ENCODE peak calls at places on chromosomes 7 and 10, in four cellular contexts. One of them, this sample, is unnamed.

GRCh38 chr7:29818308-29818707 is 12.0 kb downstream of the WIPF3 start:
- DNase-seq in right atrium auricular region: no peak
- DNase-seq in epithelial cell of proximal tubule: no peak
- DNase-seq in IMR-90: no peak
- DNase-seq in this sample: no peak

GRCh38 chr7:70797109-70797514 is 334.8 kb upstream of the GALNT17 start:
- DNase-seq in right atrium auricular region: no peak
- DNase-seq in epithelial cell of proximal tubule: no peak
- DNase-seq in IMR-90: no peak
- DNase-seq in this sample: no peak

GRCh38 chr7:144834516-144835165 is 1.2 kb downstream of the TPK1 start:
- DNase-seq in right atrium auricular region: no peak
- DNase-seq in epithelial cell of proximal tubule: no peak
- DNase-seq in IMR-90: no peak
- DNase-seq in this sample: peak

GRCh38 chr7:25901658-25902057 is 250.3 kb upstream of the NFE2L3 start:
- DNase-seq in right atrium auricular region: no peak
- DNase-seq in epithelial cell of proximal tubule: no peak
- DNase-seq in IMR-90: no peak
- DNase-seq in this sample: no peak

GRCh38 chr10:11162828-11163599 is 145.3 kb downstream of the CELF2 start:
- DNase-seq in right atrium auricular region: peak
- DNase-seq in epithelial cell of proximal tubule: no peak
- DNase-seq in IMR-90: no peak
- DNase-seq in this sample: no peak

GRCh38 chr7:114264029-114264428 is 150.6 kb upstream of the FOXP2 start:
- DNase-seq in right atrium auricular region: no peak
- DNase-seq in epithelial cell of proximal tubule: no peak
- DNase-seq in IMR-90: peak
- DNase-seq in this sample: no peak

GRCh38 chr10:47136866-47137265 is 163.1 kb upstream of the GDF10 start:
- DNase-seq in right atrium auricular region: peak
- DNase-seq in epithelial cell of proximal tubule: no peak
- DNase-seq in IMR-90: peak
- DNase-seq in this sample: peak

GRCh38 chr10:97136744-97137143 is 49.0 kb downstream of the SLIT1 start:
- DNase-seq in right atrium auricular region: no peak
- DNase-seq in epithelial cell of proximal tubule: no peak
- DNase-seq in IMR-90: no peak
- DNase-seq in this sample: no peak

GRCh38 chr7:107463139-107464078 is 6.4 kb upstream of the GPR22 start:
- DNase-seq in right atrium auricular region: peak
- DNase-seq in epithelial cell of proximal tubule: peak
- DNase-seq in IMR-90: peak
- DNase-seq in this sample: peak

GRCh38 chr10:52353960-52354394 is 39.9 kb downstream of the DKK1 start:
- DNase-seq in right atrium auricular region: no peak
- DNase-seq in epithelial cell of proximal tubule: no peak
- DNase-seq in IMR-90: peak
- DNase-seq in this sample: peak

GRCh38 chr7:1705856-1706255 is 35.8 kb downstream of the ELFN1 start:
- DNase-seq in right atrium auricular region: no peak
- DNase-seq in epithelial cell of proximal tubule: no peak
- DNase-seq in IMR-90: no peak
- DNase-seq in this sample: no peak

GRCh38 chr10:124592101-124592500 is 130.5 kb downstream of the LHPP start:
- DNase-seq in right atrium auricular region: no peak
- DNase-seq in epithelial cell of proximal tubule: no peak
- DNase-seq in IMR-90: no peak
- DNase-seq in this sample: no peak

GRCh38 chr7:90272242-90272641 is 27.3 kb downstream of the CFAP69 start:
- DNase-seq in right atrium auricular region: no peak
- DNase-seq in epithelial cell of proximal tubule: no peak
- DNase-seq in IMR-90: no peak
- DNase-seq in this sample: no peak

GRCh38 chr10:109962247-109962646 is 38.9 kb upstream of the XPNPEP1 start:
- DNase-seq in right atrium auricular region: no peak
- DNase-seq in epithelial cell of proximal tubule: no peak
- DNase-seq in IMR-90: peak
- DNase-seq in this sample: peak

GRCh38 chr10:101653536-101653935 is 41.4 kb downstream of the FBXW4 start:
- DNase-seq in right atrium auricular region: no peak
- DNase-seq in epithelial cell of proximal tubule: no peak
- DNase-seq in IMR-90: no peak
- DNase-seq in this sample: no peak

GRCh38 chr10:101646369-101646768 is 48.6 kb downstream of the FBXW4 start:
- DNase-seq in right atrium auricular region: peak
- DNase-seq in epithelial cell of proximal tubule: no peak
- DNase-seq in IMR-90: no peak
- DNase-seq in this sample: no peak

GRCh38 chr10:101655581-101655980 is 39.4 kb downstream of the FBXW4 start:
- DNase-seq in right atrium auricular region: no peak
- DNase-seq in epithelial cell of proximal tubule: no peak
- DNase-seq in IMR-90: peak
- DNase-seq in this sample: peak

GRCh38 chr10:101649530-101650085 is 45.4 kb downstream of the FBXW4 start:
- DNase-seq in right atrium auricular region: no peak
- DNase-seq in epithelial cell of proximal tubule: no peak
- DNase-seq in IMR-90: no peak
- DNase-seq in this sample: no peak

DNA sequence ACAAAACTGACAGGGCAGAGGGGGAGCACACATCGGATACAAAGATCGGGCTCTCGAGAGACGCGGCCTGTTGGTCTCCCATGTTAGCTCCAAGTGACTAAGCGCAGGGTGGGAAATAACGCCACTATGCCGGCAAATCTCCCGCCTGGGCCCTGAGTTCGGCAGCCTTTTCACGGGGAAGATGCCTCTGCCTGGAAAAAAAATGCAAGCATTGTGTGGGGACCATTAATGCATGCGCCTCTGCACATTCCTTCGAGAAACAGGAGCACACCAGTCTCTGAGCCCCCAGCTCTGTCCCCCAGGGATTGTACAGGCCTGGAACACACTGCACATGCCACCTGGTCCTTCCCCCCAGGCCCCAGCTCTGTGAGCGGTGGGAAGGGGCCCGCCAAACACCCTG is 44.1 kb downstream of the FBXW4 start:
- DNase-seq in right atrium auricular region: no peak
- DNase-seq in epithelial cell of proximal tubule: no peak
- DNase-seq in IMR-90: no peak
- DNase-seq in this sample: no peak
- H3K4me3 ChIP-seq in right atrium auricular region: no peak
- H3K4me3 ChIP-seq in epithelial cell of proximal tubule: no peak
- H3K4me3 ChIP-seq in IMR-90: no peak
- H3K4me3 ChIP-seq in this sample: no peak

DNA sequence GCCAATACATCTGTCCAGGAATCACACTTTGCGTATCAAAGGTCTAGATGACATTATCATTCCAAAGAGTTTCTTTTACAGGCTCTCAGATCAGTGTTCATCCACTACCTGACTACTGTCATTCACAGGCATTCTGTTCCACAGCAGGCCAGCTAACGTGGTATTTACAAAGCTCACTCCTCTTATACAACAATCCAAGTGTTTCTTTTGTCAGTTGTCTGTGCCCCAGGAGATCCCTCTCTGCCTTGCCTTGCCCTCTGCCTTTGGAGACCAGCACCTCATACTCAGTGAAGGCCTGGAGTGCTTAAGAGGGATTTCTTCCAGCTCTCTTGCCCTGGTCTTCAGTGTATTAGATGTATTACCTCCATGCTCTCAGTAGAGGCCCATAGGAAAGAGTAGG is 34.6 kb upstream of the CC2D2B start:
- DNase-seq in right atrium auricular region: no peak
- DNase-seq in epithelial cell of proximal tubule: no peak
- DNase-seq in IMR-90: no peak
- DNase-seq in this sample: no peak
- TF ChIP-seq CTCF in right atrium auricular region: no peak
- TF ChIP-seq CTCF in epithelial cell of proximal tubule: no peak
- TF ChIP-seq CTCF in IMR-90: no peak
- TF ChIP-seq CTCF in this sample: no peak

GRCh38 chr10:129755075-129756020 is 208.7 kb downstream of the EBF3 start:
- DNase-seq in right atrium auricular region: peak
- DNase-seq in epithelial cell of proximal tubule: no peak
- DNase-seq in IMR-90: no peak
- DNase-seq in this sample: no peak

GRCh38 chr10:129759214-129760002 is 204.7 kb downstream of the EBF3 start:
- DNase-seq in right atrium auricular region: peak
- DNase-seq in epithelial cell of proximal tubule: no peak
- DNase-seq in IMR-90: no peak
- DNase-seq in this sample: no peak

GRCh38 chr10:129758591-129759021 is 205.5 kb downstream of the EBF3 start:
- DNase-seq in right atrium auricular region: peak
- DNase-seq in epithelial cell of proximal tubule: no peak
- DNase-seq in IMR-90: no peak
- DNase-seq in this sample: no peak

GRCh38 chr10:129758180-129758579 is 205.9 kb downstream of the EBF3 start:
- DNase-seq in right atrium auricular region: peak
- DNase-seq in epithelial cell of proximal tubule: no peak
- DNase-seq in IMR-90: no peak
- DNase-seq in this sample: no peak

GRCh38 chr10:129756912-129757861 is 206.9 kb downstream of the EBF3 start:
- DNase-seq in right atrium auricular region: peak
- DNase-seq in epithelial cell of proximal tubule: peak
- DNase-seq in IMR-90: no peak
- DNase-seq in this sample: peak
- H3K4me3 ChIP-seq in right atrium auricular region: no peak
- H3K4me3 ChIP-seq in epithelial cell of proximal tubule: peak
- H3K4me3 ChIP-seq in IMR-90: no peak
- H3K4me3 ChIP-seq in this sample: no peak

GRCh38 chr7:157616426-157616825 is 279.6 kb downstream of the DNAJB6 start:
- DNase-seq in right atrium auricular region: no peak
- DNase-seq in epithelial cell of proximal tubule: no peak
- DNase-seq in IMR-90: no peak
- DNase-seq in this sample: no peak
- TF ChIP-seq CTCF in right atrium auricular region: no peak
- TF ChIP-seq CTCF in epithelial cell of proximal tubule: no peak
- TF ChIP-seq CTCF in IMR-90: no peak
- TF ChIP-seq CTCF in this sample: no peak

GRCh38 chr10:92241158-92241500 is 49.7 kb downstream of the CPEB3 start:
- DNase-seq in right atrium auricular region: no peak
- DNase-seq in epithelial cell of proximal tubule: no peak
- DNase-seq in IMR-90: peak
- DNase-seq in this sample: no peak
- H3K4me3 ChIP-seq in right atrium auricular region: peak
- H3K4me3 ChIP-seq in epithelial cell of proximal tubule: peak
- H3K4me3 ChIP-seq in IMR-90: peak
- H3K4me3 ChIP-seq in this sample: peak

GRCh38 chr7:123208793-123209192 is 9.0 kb upstream of the SLC13A1 start:
- DNase-seq in right atrium auricular region: no peak
- DNase-seq in epithelial cell of proximal tubule: no peak
- DNase-seq in IMR-90: no peak
- DNase-seq in this sample: peak
- TF ChIP-seq CTCF in right atrium auricular region: peak
- TF ChIP-seq CTCF in epithelial cell of proximal tubule: peak
- TF ChIP-seq CTCF in IMR-90: no peak
- TF ChIP-seq CTCF in this sample: peak

DNA sequence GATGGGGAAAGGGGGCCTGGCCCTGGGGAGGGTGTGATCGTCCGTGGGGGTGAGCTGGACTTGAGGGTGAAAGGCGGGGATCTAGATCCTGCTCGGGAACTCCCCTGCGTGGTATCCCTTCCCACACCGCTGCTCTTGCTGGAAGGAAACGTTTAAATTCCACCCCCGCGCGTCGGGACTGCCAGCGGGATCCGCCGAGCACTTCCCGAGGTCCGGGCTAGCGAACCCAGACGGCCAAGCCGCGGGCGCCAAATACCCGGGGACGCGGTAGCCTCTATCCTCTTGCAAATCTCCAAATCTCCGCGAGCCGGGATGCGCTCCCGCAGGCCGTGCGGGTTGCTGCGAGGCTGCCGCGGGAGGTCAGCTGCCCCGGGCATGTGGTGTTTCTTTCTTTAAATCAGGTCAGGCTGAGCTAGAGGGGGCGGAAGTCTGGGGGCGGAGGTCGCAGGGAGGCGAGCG is 904 bp downstream of the NPTX2 start:
- DNase-seq in right atrium auricular region: no peak
- DNase-seq in epithelial cell of proximal tubule: no peak
- DNase-seq in IMR-90: no peak
- DNase-seq in this sample: no peak
- H3K4me3 ChIP-seq in right atrium auricular region: peak
- H3K4me3 ChIP-seq in epithelial cell of proximal tubule: no peak
- H3K4me3 ChIP-seq in IMR-90: no peak
- H3K4me3 ChIP-seq in this sample: peak

DNA sequence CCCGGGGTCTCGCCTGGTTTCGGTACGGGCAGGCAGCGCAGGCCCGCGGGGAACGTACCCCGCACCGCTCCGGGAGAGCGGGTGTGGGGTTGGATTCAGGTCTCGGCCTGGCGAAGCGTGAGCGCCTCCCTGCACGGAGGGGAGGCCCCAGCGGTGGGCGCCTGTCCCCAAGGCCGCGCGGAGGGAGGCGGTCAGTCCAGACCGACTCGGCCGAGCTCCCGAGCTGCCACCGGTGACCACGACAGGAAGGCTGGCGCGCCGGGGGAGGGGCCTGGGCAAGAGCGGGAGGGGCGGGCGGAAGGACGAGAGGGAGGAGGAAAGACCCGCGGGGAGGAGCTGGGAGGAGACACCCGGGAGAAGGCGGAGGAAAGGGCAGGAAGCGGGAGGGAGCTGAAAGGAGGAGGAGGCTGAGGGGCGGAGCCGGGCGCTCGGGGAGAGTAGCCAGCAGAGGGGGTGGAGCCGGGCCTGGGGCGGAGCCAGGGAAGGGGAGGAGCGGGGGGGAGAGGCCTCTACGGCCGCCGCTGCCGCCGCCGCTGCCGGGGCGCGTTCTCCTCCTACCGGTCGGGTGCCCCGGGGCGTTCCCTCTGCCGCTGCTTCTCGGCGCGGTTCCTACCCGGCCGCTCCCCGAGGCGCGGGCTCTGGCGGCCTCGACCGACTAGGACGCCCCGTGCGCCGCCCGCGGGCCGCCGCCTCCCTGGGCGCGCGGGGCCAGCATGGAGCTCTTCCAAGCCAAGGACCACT is at the start of gene INPP5F:
- DNase-seq in right atrium auricular region: peak
- DNase-seq in epithelial cell of proximal tubule: peak
- DNase-seq in IMR-90: peak
- DNase-seq in this sample: peak
- TF ChIP-seq CTCF in right atrium auricular region: peak
- TF ChIP-seq CTCF in epithelial cell of proximal tubule: peak
- TF ChIP-seq CTCF in IMR-90: peak
- TF ChIP-seq CTCF in this sample: peak

This sample was measured in cardiac fibroblast.